ENCODE peak calls at places on chromosomes 7 and 10, in ten cellular contexts. J, Y, F, X, A, D, Z, B, C and E are unnamed samples. For H3K9me3, the result is how much of the 10 kb centered on the place peaks cover.

GRCh38 chr10:49426490-49427360 is 30.8 kb upstream of the DRGX start:
- DNase-seq in F (no peak), B (no peak), Y (no peak), A (no peak), D (no peak), J (no peak), Z (no peak), X (no peak), C (no peak), E (no peak)

GRCh38 chr10:97580421-97581367 is 3.5 kb upstream of the HOGA1 start:
- DNase-seq in F (no peak), X (no peak), A (no peak), Y (no peak), B (no peak), D (no peak), C (no peak), Z (no peak), J (no peak), E (no peak)

GRCh38 chr10:91287276-91287675 is 66.8 kb downstream of the PCGF5 start:
- DNase-seq in Z (no peak), Y (no peak), X (no peak), F (no peak), B (no peak), A (no peak), D (no peak), J (peak), C (no peak), E (no peak)

GRCh38 chr7:140200102-140200989 is 23.6 kb upstream of the KDM7A start:
- DNase-seq in C (no peak), F (no peak), A (peak), X (no peak), D (no peak), Y (no peak), Z (no peak), B (no peak), J (peak), E (peak)

GRCh38 chr10:16933799-16934198 is 116.6 kb upstream of the RSU1 start:
- DNase-seq in D (peak), X (no peak), A (no peak), F (peak), J (no peak), Y (no peak), Z (no peak), B (no peak), C (no peak), E (peak)

GRCh38 chr10:12782537-12782936 is 219.0 kb downstream of the CCDC3 start:
- DNase-seq in Y (no peak), D (peak), A (peak), Z (peak), J (peak), F (peak), C (no peak), X (peak), B (peak), E (no peak)

GRCh38 chr7:141366098-141366621 is 185.1 kb upstream of the AGK start:
- DNase-seq in Y (no peak), Z (no peak), D (peak), B (no peak), X (no peak), C (no peak), J (no peak), A (no peak), F (no peak), E (no peak)

GRCh38 chr10:62636825-62637248 is 167.7 kb upstream of the ADO start:
- DNase-seq in J (no peak), A (no peak), D (no peak), Z (no peak), Y (no peak), X (no peak), F (no peak), C (peak), B (no peak), E (no peak)

GRCh38 chr10:105347487-105347886 is 706.4 kb downstream of the SORCS3 start:
- DNase-seq in X (no peak), Y (no peak), A (no peak), F (no peak), Z (no peak), C (no peak), D (no peak), B (no peak), J (no peak), E (no peak)

GRCh38 chr7:157113607-157114006 is 25.1 kb upstream of the UBE3C start:
- DNase-seq in X (no peak), F (no peak), D (no peak), C (no peak), Y (no peak), A (no peak), J (no peak), B (no peak), Z (no peak), E (no peak)

DNA sequence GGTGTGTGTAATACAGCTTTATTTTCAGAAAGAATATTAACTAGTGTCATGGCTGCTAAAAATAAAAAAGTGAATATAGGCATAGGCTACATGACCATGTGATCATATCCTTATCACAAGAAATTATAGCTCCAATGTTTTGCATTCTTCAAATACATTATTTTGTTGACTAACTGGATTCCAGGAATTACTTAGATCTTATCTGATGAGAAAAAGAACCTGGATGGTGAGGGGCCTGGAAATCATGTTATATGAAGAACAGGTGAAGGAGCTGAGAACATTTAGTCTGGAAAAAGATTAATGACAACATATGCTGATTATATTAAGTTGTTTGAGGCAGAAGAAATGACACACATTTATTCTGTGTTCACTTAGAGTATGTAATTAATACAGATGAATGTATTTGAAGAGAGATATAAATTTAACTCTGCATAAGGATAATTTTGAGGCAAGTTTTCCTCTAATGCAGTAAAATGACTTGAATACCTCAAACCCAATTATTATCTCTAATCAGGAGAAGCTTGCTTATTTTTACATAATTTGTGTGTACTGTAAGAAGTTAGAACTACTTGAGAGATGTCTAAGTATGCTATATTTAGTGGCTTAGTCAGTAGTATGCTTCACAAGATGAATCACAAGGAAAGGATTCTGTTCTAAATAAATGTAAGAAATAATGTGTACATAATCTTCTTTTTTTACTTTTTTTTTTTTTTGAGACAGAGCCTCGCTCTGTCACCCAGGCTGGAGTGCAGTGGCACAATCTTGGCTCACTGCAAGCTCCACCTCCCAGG is 13.5 kb downstream of the PHTF2 start:
- DNase-seq in J (no peak), B (no peak), D (no peak), A (no peak), Z (no peak), C (no peak), F (no peak), X (no peak), Y (peak), E (no peak)
- H3K27ac ChIP-seq in J (no peak), B (no peak), D (no peak), A (peak), Z (no peak), C (no peak), F (no peak), X (peak), Y (no peak), E (no peak)

GRCh38 chr10:42594246-42594650 is 44.1 kb downstream of the ZNF33B start:
- DNase-seq in F (no peak), C (no peak), Z (no peak), X (no peak), B (no peak), J (no peak), A (no peak), Y (peak), D (no peak), E (no peak)
- H3K9me3 ChIP-seq in F (under half), C (half or more), Z (under half), X (half or more), B (under half), J (half or more), A (half or more), Y (under half), D (under half), E (half or more)

GRCh38 chr7:24510781-24511180 is 62.5 kb upstream of the PALS2 start:
- DNase-seq in Z (no peak), A (no peak), Y (no peak), F (no peak), C (no peak), J (no peak), X (peak), B (no peak), D (no peak), E (no peak)
- H3K27ac ChIP-seq in Z (no peak), A (no peak), Y (no peak), F (no peak), C (no peak), J (no peak), X (peak), B (no peak), D (no peak), E (no peak)

GRCh38 chr7:392822-393221 is 102.9 kb downstream of the FOXL3 start:
- DNase-seq in X (no peak), A (no peak), F (no peak), Z (no peak), D (no peak), Y (no peak), C (no peak), J (no peak), B (no peak), E (no peak)
- H3K9me3 ChIP-seq in X (under half), A (under half), F (under half), Z (under half), D (under half), Y (half or more), C (under half), J (under half), B (under half), E (under half)

DNA sequence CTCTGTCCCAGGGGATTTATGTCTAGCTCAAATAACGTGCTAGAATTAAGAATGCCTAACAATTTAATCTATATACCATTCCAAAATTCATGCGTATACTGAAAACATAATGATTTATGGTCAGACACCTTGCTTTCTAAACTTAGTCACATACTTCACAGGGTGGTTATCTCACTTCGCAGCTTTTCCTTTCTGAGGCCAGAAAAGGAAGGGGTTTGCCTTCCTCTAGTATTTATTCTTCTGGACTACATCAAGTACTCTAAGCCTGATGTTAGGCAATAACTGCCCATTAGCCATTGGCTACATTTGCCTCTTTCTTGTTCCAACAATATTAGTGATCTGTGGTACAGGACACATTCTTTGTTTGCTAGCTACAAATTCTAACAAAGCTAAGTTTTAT is 72.6 kb upstream of the FHIP2A start:
- DNase-seq in B (no peak), X (peak), Y (no peak), J (no peak), Z (no peak), D (peak), A (no peak), F (no peak), C (no peak), E (no peak)
- H3K27ac ChIP-seq in B (no peak), X (no peak), Y (no peak), J (no peak), Z (peak), D (peak), A (peak), F (no peak), C (no peak), E (peak)